ENCODE peak calls at places on chromosome 7, in nine cellular contexts. T, C, R, O, V, L, M, P and G are unnamed samples.

GRCh38 chr7:128362670-128363069 is 1.2 kb upstream of the PRRT4 start:
- DNase-seq in R (no peak), M (no peak), O (no peak), C (no peak), T (no peak), P (no peak), V (no peak), L (no peak), G (no peak)

GRCh38 chr7:25965405-25966123 is 186.4 kb upstream of the NFE2L3 start:
- DNase-seq in L (no peak), V (no peak), T (no peak), P (no peak), R (no peak), M (no peak), O (no peak), C (no peak), G (no peak)

GRCh38 chr7:105664816-105665525 is 83.7 kb upstream of the EFCAB10 start:
- DNase-seq in O (no peak), C (no peak), V (no peak), L (no peak), R (peak), M (no peak), T (no peak), P (peak), G (no peak)

GRCh38 chr7:929311-929711 is 25.2 kb downstream of the ADAP1 start:
- DNase-seq in M (no peak), P (no peak), T (no peak), L (no peak), V (no peak), R (no peak), C (peak), O (no peak), G (peak)

GRCh38 chr7:47693161-47693740 is 111.3 kb upstream of the TNS3 start:
- DNase-seq in T (no peak), O (no peak), M (no peak), P (no peak), L (no peak), V (no peak), C (no peak), R (no peak), G (no peak)

GRCh38 chr7:149685455-149685854 is 87.9 kb downstream of the ZNF467 start:
- DNase-seq in P (no peak), C (no peak), O (no peak), T (no peak), R (no peak), L (no peak), V (no peak), M (no peak), G (no peak)

GRCh38 chr7:39761435-39761834 is 138.1 kb downstream of the RALA start:
- DNase-seq in L (no peak), T (no peak), M (no peak), R (no peak), O (no peak), P (no peak), V (no peak), C (no peak), G (no peak)

GRCh38 chr7:2701832-2702593 is 14.0 kb downstream of the AMZ1 start:
- DNase-seq in R (peak), P (no peak), O (no peak), T (no peak), M (no peak), C (peak), V (no peak), L (no peak), G (peak)

GRCh38 chr7:84337386-84337785 is 142.8 kb upstream of the SEMA3A start:
- DNase-seq in R (no peak), V (no peak), M (no peak), C (no peak), T (no peak), O (no peak), L (no peak), P (no peak), G (no peak)

GRCh38 chr7:20959281-20959680 is 172.6 kb upstream of the SP8 start:
- DNase-seq in L (no peak), R (no peak), V (no peak), C (no peak), O (no peak), T (no peak), M (no peak), P (no peak), G (no peak)

GRCh38 chr7:84070770-84071169 is 123.8 kb downstream of the SEMA3A start:
- DNase-seq in R (no peak), L (no peak), M (no peak), O (no peak), P (no peak), C (no peak), V (no peak), T (no peak), G (no peak)

GRCh38 chr7:22660293-22660692 is 66.7 kb upstream of the IL6 start:
- DNase-seq in T (no peak), O (no peak), V (no peak), C (no peak), M (no peak), P (no peak), L (no peak), R (no peak), G (no peak)

GRCh38 chr7:93958651-93959050 is 37.1 kb downstream of the GNG11 start:
- DNase-seq in T (no peak), O (no peak), P (no peak), R (no peak), M (no peak), C (no peak), L (no peak), V (no peak), G (no peak)

GRCh38 chr7:76396039-76396732 is 13.3 kb downstream of the SSC4D start:
- DNase-seq in M (no peak), L (no peak), P (no peak), C (no peak), T (no peak), V (no peak), O (no peak), R (no peak), G (no peak)

GRCh38 chr7:128783143-128783799 is 7.7 kb upstream of the OPN1SW start:
- DNase-seq in L (no peak), O (no peak), R (peak), M (no peak), P (no peak), C (no peak), V (no peak), T (no peak), G (no peak)

GRCh38 chr7:32088336-32088975 is 18.2 kb upstream of the PDE1C start:
- DNase-seq in M (no peak), L (no peak), O (no peak), P (peak), V (no peak), T (no peak), C (no peak), R (no peak), G (no peak)

GRCh38 chr7:25384820-25385560 is 156.7 kb upstream of the NPVF start:
- DNase-seq in T (no peak), P (peak), M (no peak), L (no peak), C (peak), O (no peak), R (no peak), V (no peak), G (no peak)

GRCh38 chr7:2158331-2159175 is 74.2 kb downstream of the MAD1L1 start:
- DNase-seq in R (no peak), L (no peak), M (no peak), O (no peak), T (no peak), P (no peak), C (no peak), V (no peak), G (no peak)

GRCh38 chr7:7917593-7917992 is 51.0 kb upstream of the GLCCI1 start:
- DNase-seq in T (no peak), O (no peak), P (no peak), L (no peak), V (no peak), M (no peak), C (no peak), R (no peak), G (no peak)